ENCODE peak calls at places on chromosomes 12 and 14, in eight cellular contexts. One of them, this sample, is unnamed.

GRCh38 chr14:64244279-64244678 is 49.9 kb downstream of the ESR2 start:
- DNase-seq in HCT116: no peak
- DNase-seq in fibroblast of lung: peak; percentile 35
- DNase-seq in WERI-Rb-1: no peak
- DNase-seq in left ventricle myocardium inferior: peak; percentile 30
- DNase-seq in tibial artery: no peak
- DNase-seq in CD8-positive, alpha-beta T cell: no peak
- DNase-seq in dorsolateral prefrontal cortex: no peak
- DNase-seq in this sample: no peak

GRCh38 chr14:68794856-68795601 is 2.2 kb upstream of the ZFP36L1 start:
- DNase-seq in HCT116: no peak
- DNase-seq in fibroblast of lung: peak; percentile 96
- DNase-seq in WERI-Rb-1: no peak
- DNase-seq in left ventricle myocardium inferior: no peak
- DNase-seq in tibial artery: peak; percentile 82
- DNase-seq in CD8-positive, alpha-beta T cell: no peak
- DNase-seq in dorsolateral prefrontal cortex: no peak
- DNase-seq in this sample: peak; percentile 87

GRCh38 chr14:73789996-73790581 is 61.5 kb upstream of the PTGR2 start:
- DNase-seq in HCT116: no peak
- DNase-seq in fibroblast of lung: peak; percentile 98
- DNase-seq in WERI-Rb-1: no peak
- DNase-seq in left ventricle myocardium inferior: peak; percentile 63
- DNase-seq in tibial artery: peak; percentile 90
- DNase-seq in CD8-positive, alpha-beta T cell: no peak
- DNase-seq in dorsolateral prefrontal cortex: peak; percentile 78
- DNase-seq in this sample: peak; percentile 84

GRCh38 chr12:120529641-120530314 is 820 bp upstream of the COQ5 start:
- DNase-seq in HCT116: peak; percentile 41
- DNase-seq in fibroblast of lung: no peak
- DNase-seq in WERI-Rb-1: peak; percentile 41
- DNase-seq in left ventricle myocardium inferior: no peak
- DNase-seq in tibial artery: no peak
- DNase-seq in CD8-positive, alpha-beta T cell: no peak
- DNase-seq in dorsolateral prefrontal cortex: no peak
- DNase-seq in this sample: no peak

GRCh38 chr12:752673-753400 is 458 bp downstream of the WNK1 start:
- DNase-seq in HCT116: no peak
- DNase-seq in fibroblast of lung: peak; percentile 48
- DNase-seq in WERI-Rb-1: peak; percentile 39
- DNase-seq in left ventricle myocardium inferior: peak; percentile 57
- DNase-seq in tibial artery: peak; percentile 85
- DNase-seq in CD8-positive, alpha-beta T cell: no peak
- DNase-seq in dorsolateral prefrontal cortex: peak; percentile 47
- DNase-seq in this sample: no peak

GRCh38 chr12:71730936-71731335 is 23.7 kb upstream of the RAB21 start:
- DNase-seq in HCT116: no peak
- DNase-seq in fibroblast of lung: no peak
- DNase-seq in WERI-Rb-1: no peak
- DNase-seq in left ventricle myocardium inferior: no peak
- DNase-seq in tibial artery: no peak
- DNase-seq in CD8-positive, alpha-beta T cell: no peak
- DNase-seq in dorsolateral prefrontal cortex: no peak
- DNase-seq in this sample: no peak

GRCh38 chr12:50615534-50616296 is 110.9 kb downstream of the DIP2B start:
- DNase-seq in HCT116: no peak
- DNase-seq in fibroblast of lung: no peak
- DNase-seq in WERI-Rb-1: no peak
- DNase-seq in left ventricle myocardium inferior: no peak
- DNase-seq in tibial artery: no peak
- DNase-seq in CD8-positive, alpha-beta T cell: no peak
- DNase-seq in dorsolateral prefrontal cortex: no peak
- DNase-seq in this sample: no peak

GRCh38 chr14:96901227-96901626 is 104.0 kb downstream of the VRK1 start:
- DNase-seq in HCT116: no peak
- DNase-seq in fibroblast of lung: no peak
- DNase-seq in WERI-Rb-1: no peak
- DNase-seq in left ventricle myocardium inferior: no peak
- DNase-seq in tibial artery: no peak
- DNase-seq in CD8-positive, alpha-beta T cell: no peak
- DNase-seq in dorsolateral prefrontal cortex: no peak
- DNase-seq in this sample: no peak

GRCh38 chr12:33476058-33476457 is 36.4 kb upstream of the SYT10 start:
- DNase-seq in HCT116: no peak
- DNase-seq in fibroblast of lung: no peak
- DNase-seq in WERI-Rb-1: no peak
- DNase-seq in left ventricle myocardium inferior: no peak
- DNase-seq in tibial artery: no peak
- DNase-seq in CD8-positive, alpha-beta T cell: no peak
- DNase-seq in dorsolateral prefrontal cortex: no peak
- DNase-seq in this sample: no peak

GRCh38 chr12:56947633-56948535 is 9.5 kb downstream of the RDH16 start:
- DNase-seq in HCT116: peak; percentile 8
- DNase-seq in fibroblast of lung: no peak
- DNase-seq in WERI-Rb-1: no peak
- DNase-seq in left ventricle myocardium inferior: no peak
- DNase-seq in tibial artery: no peak
- DNase-seq in CD8-positive, alpha-beta T cell: no peak
- DNase-seq in dorsolateral prefrontal cortex: no peak
- DNase-seq in this sample: no peak

GRCh38 chr12:22287776-22288621 is 46.5 kb downstream of the ST8SIA1 start:
- DNase-seq in HCT116: no peak
- DNase-seq in fibroblast of lung: peak; percentile 47
- DNase-seq in WERI-Rb-1: no peak
- DNase-seq in left ventricle myocardium inferior: no peak
- DNase-seq in tibial artery: no peak
- DNase-seq in CD8-positive, alpha-beta T cell: no peak
- DNase-seq in dorsolateral prefrontal cortex: no peak
- DNase-seq in this sample: no peak

GRCh38 chr12:96343347-96343954 is 56.8 kb downstream of the CDK17 start:
- DNase-seq in HCT116: no peak
- DNase-seq in fibroblast of lung: no peak
- DNase-seq in WERI-Rb-1: no peak
- DNase-seq in left ventricle myocardium inferior: no peak
- DNase-seq in tibial artery: no peak
- DNase-seq in CD8-positive, alpha-beta T cell: no peak
- DNase-seq in dorsolateral prefrontal cortex: no peak
- DNase-seq in this sample: no peak

GRCh38 chr14:100774164-100774537 is 47.5 kb downstream of the DLK1 start:
- DNase-seq in HCT116: no peak
- DNase-seq in fibroblast of lung: no peak
- DNase-seq in WERI-Rb-1: no peak
- DNase-seq in left ventricle myocardium inferior: no peak
- DNase-seq in tibial artery: peak; percentile 34
- DNase-seq in CD8-positive, alpha-beta T cell: no peak
- DNase-seq in dorsolateral prefrontal cortex: no peak
- DNase-seq in this sample: no peak

GRCh38 chr12:323507-323906 is 60.9 kb upstream of the SLC6A13 start:
- DNase-seq in HCT116: no peak
- DNase-seq in fibroblast of lung: no peak
- DNase-seq in WERI-Rb-1: no peak
- DNase-seq in left ventricle myocardium inferior: no peak
- DNase-seq in tibial artery: no peak
- DNase-seq in CD8-positive, alpha-beta T cell: no peak
- DNase-seq in dorsolateral prefrontal cortex: no peak
- DNase-seq in this sample: no peak

GRCh38 chr14:81323094-81323493 is 77.0 kb downstream of the STON2 start:
- DNase-seq in HCT116: no peak
- DNase-seq in fibroblast of lung: no peak
- DNase-seq in WERI-Rb-1: no peak
- DNase-seq in left ventricle myocardium inferior: no peak
- DNase-seq in tibial artery: no peak
- DNase-seq in CD8-positive, alpha-beta T cell: no peak
- DNase-seq in dorsolateral prefrontal cortex: no peak
- DNase-seq in this sample: no peak
- H3K4me3 ChIP-seq in HCT116: no peak overlapping the region
- H3K4me3 ChIP-seq in fibroblast of lung: no peak overlapping the region
- H3K4me3 ChIP-seq in WERI-Rb-1: no peak overlapping the region
- H3K4me3 ChIP-seq in left ventricle myocardium inferior: no peak overlapping the region
- H3K4me3 ChIP-seq in tibial artery: no peak overlapping the region
- H3K4me3 ChIP-seq in CD8-positive, alpha-beta T cell: no peak overlapping the region
- H3K4me3 ChIP-seq in dorsolateral prefrontal cortex: no peak overlapping the region
- H3K4me3 ChIP-seq in this sample: no peak overlapping the region

GRCh38 chr12:113477171-113477841 is 5.6 kb upstream of the LHX5 start:
- DNase-seq in HCT116: no peak
- DNase-seq in fibroblast of lung: no peak
- DNase-seq in WERI-Rb-1: no peak
- DNase-seq in left ventricle myocardium inferior: no peak
- DNase-seq in tibial artery: no peak
- DNase-seq in CD8-positive, alpha-beta T cell: no peak
- DNase-seq in dorsolateral prefrontal cortex: no peak
- DNase-seq in this sample: no peak

GRCh38 chr12:113474635-113475436 is 3.2 kb upstream of the LHX5 start:
- DNase-seq in HCT116: no peak
- DNase-seq in fibroblast of lung: no peak
- DNase-seq in WERI-Rb-1: no peak
- DNase-seq in left ventricle myocardium inferior: no peak
- DNase-seq in tibial artery: no peak
- DNase-seq in CD8-positive, alpha-beta T cell: no peak
- DNase-seq in dorsolateral prefrontal cortex: no peak
- DNase-seq in this sample: no peak

GRCh38 chr12:113475451-113476085 is 3.9 kb upstream of the LHX5 start:
- DNase-seq in HCT116: no peak
- DNase-seq in fibroblast of lung: no peak
- DNase-seq in WERI-Rb-1: no peak
- DNase-seq in left ventricle myocardium inferior: no peak
- DNase-seq in tibial artery: no peak
- DNase-seq in CD8-positive, alpha-beta T cell: no peak
- DNase-seq in dorsolateral prefrontal cortex: no peak
- DNase-seq in this sample: no peak

GRCh38 chr12:113477842-113478215 is 6.2 kb upstream of the LHX5 start:
- DNase-seq in HCT116: no peak
- DNase-seq in fibroblast of lung: no peak
- DNase-seq in WERI-Rb-1: no peak
- DNase-seq in left ventricle myocardium inferior: no peak
- DNase-seq in tibial artery: no peak
- DNase-seq in CD8-positive, alpha-beta T cell: no peak
- DNase-seq in dorsolateral prefrontal cortex: no peak
- DNase-seq in this sample: no peak

GRCh38 chr12:113476093-113476986 is 4.7 kb upstream of the LHX5 start:
- DNase-seq in HCT116: no peak
- DNase-seq in fibroblast of lung: no peak
- DNase-seq in WERI-Rb-1: no peak
- DNase-seq in left ventricle myocardium inferior: no peak
- DNase-seq in tibial artery: no peak
- DNase-seq in CD8-positive, alpha-beta T cell: no peak
- DNase-seq in dorsolateral prefrontal cortex: no peak
- DNase-seq in this sample: no peak
- H3K27me3 ChIP-seq in HCT116: peaks cover 23% of the 10 kb centered on the region
- H3K27me3 ChIP-seq in fibroblast of lung: peaks cover 71% of the 10 kb centered on the region
- H3K27me3 ChIP-seq in WERI-Rb-1: peaks cover 72% of the 10 kb centered on the region
- H3K27me3 ChIP-seq in left ventricle myocardium inferior: peaks cover 98% of the 10 kb centered on the region
- H3K27me3 ChIP-seq in tibial artery: peaks cover 98% of the 10 kb centered on the region
- H3K27me3 ChIP-seq in CD8-positive, alpha-beta T cell: peaks cover 30% of the 10 kb centered on the region
- H3K27me3 ChIP-seq in dorsolateral prefrontal cortex: peaks cover 91% of the 10 kb centered on the region
- H3K27me3 ChIP-seq in this sample: peaks cover 81% of the 10 kb centered on the region

GRCh38 chr12:110936367-110937103 is 16.2 kb upstream of the MYL2 start:
- DNase-seq in HCT116: no peak
- DNase-seq in fibroblast of lung: no peak
- DNase-seq in WERI-Rb-1: no peak
- DNase-seq in left ventricle myocardium inferior: no peak
- DNase-seq in tibial artery: no peak
- DNase-seq in CD8-positive, alpha-beta T cell: no peak
- DNase-seq in dorsolateral prefrontal cortex: no peak
- DNase-seq in this sample: no peak
- H3K4me3 ChIP-seq in HCT116: peak overlapping the region; percentile 41
- H3K4me3 ChIP-seq in fibroblast of lung: no peak overlapping the region
- H3K4me3 ChIP-seq in WERI-Rb-1: no peak overlapping the region
- H3K4me3 ChIP-seq in left ventricle myocardium inferior: peak overlapping the region; percentile 45
- H3K4me3 ChIP-seq in tibial artery: no peak overlapping the region
- H3K4me3 ChIP-seq in CD8-positive, alpha-beta T cell: no peak overlapping the region
- H3K4me3 ChIP-seq in dorsolateral prefrontal cortex: no peak overlapping the region
- H3K4me3 ChIP-seq in this sample: no peak overlapping the region

GRCh38 chr14:105478624-105479305 is 4.1 kb downstream of the CRIP2 start:
- DNase-seq in HCT116: no peak
- DNase-seq in fibroblast of lung: no peak
- DNase-seq in WERI-Rb-1: no peak
- DNase-seq in left ventricle myocardium inferior: no peak
- DNase-seq in tibial artery: peak; percentile 67
- DNase-seq in CD8-positive, alpha-beta T cell: no peak
- DNase-seq in dorsolateral prefrontal cortex: no peak
- DNase-seq in this sample: no peak

GRCh38 chr14:105475916-105476845 is 1.6 kb downstream of the CRIP2 start:
- DNase-seq in HCT116: no peak
- DNase-seq in fibroblast of lung: peak; percentile 40
- DNase-seq in WERI-Rb-1: no peak
- DNase-seq in left ventricle myocardium inferior: peak; percentile 75
- DNase-seq in tibial artery: peak; percentile 93
- DNase-seq in CD8-positive, alpha-beta T cell: no peak
- DNase-seq in dorsolateral prefrontal cortex: peak; percentile 79
- DNase-seq in this sample: no peak

GRCh38 chr14:105476937-105477658 is 2.5 kb downstream of the CRIP2 start:
- DNase-seq in HCT116: no peak
- DNase-seq in fibroblast of lung: no peak
- DNase-seq in WERI-Rb-1: no peak
- DNase-seq in left ventricle myocardium inferior: peak; percentile 30
- DNase-seq in tibial artery: no peak
- DNase-seq in CD8-positive, alpha-beta T cell: no peak
- DNase-seq in dorsolateral prefrontal cortex: no peak
- DNase-seq in this sample: no peak

GRCh38 chr14:105479438-105480164 is 5.0 kb downstream of the CRIP2 start:
- DNase-seq in HCT116: no peak
- DNase-seq in fibroblast of lung: no peak
- DNase-seq in WERI-Rb-1: no peak
- DNase-seq in left ventricle myocardium inferior: no peak
- DNase-seq in tibial artery: peak; percentile 75
- DNase-seq in CD8-positive, alpha-beta T cell: no peak
- DNase-seq in dorsolateral prefrontal cortex: peak; percentile 41
- DNase-seq in this sample: no peak

DNA sequence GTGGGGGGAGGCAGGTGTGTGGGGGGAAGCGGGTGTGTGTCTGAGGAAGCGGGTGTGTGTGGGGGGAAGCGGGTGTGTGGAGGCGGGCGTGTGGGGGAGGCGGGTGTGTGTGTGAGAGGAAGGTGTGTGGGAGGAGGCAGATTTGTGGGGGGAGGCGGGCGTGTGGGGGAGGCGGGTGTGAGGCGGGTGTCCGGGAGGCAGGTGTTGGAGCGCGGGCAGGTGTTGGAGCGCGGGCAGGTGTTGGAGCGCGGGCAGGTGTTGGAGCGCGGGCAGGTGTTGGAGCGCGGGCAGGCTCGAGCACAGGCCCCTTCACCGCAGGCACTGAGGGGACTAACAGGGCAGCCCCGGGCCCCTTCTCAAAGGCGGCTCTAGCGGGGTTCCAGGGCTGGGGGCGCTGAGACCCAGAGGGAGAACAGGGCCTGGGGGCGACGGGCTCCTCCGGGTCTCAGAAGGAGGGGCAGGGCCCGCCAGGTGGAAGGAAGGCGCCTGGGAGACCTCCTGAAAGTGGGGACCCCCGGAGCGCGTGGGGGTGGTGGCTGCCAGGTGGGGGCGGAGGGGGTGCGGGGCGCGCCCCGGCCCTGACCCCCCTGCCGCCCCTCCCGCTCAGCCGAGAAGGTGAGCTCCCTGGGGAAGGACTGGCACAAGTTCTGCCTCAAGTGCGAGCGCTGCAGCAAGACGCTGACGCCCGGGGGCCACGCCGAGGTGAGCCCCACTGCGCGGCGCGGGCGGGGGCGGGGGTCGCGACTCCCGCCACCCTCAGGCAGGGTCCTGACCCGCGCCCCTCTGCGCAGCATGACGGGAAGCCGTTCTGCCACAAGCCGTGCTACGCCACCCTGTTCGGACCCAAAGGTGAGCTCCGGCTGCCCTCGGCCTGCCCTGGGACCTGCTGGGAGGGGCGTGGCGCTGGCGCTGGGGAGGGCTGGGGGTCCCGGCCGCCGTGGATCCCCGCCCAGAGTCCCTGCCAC is 3.3 kb downstream of the CRIP2 start:
- DNase-seq in HCT116: no peak
- DNase-seq in fibroblast of lung: no peak
- DNase-seq in WERI-Rb-1: no peak
- DNase-seq in left ventricle myocardium inferior: peak; percentile 22
- DNase-seq in tibial artery: peak; percentile 66
- DNase-seq in CD8-positive, alpha-beta T cell: peak; percentile 61
- DNase-seq in dorsolateral prefrontal cortex: no peak
- DNase-seq in this sample: no peak
- H3K27me3 ChIP-seq in HCT116: no peaks in the 10 kb centered on the region
- H3K27me3 ChIP-seq in fibroblast of lung: no peaks in the 10 kb centered on the region
- H3K27me3 ChIP-seq in WERI-Rb-1: no peaks in the 10 kb centered on the region
- H3K27me3 ChIP-seq in left ventricle myocardium inferior: no peaks in the 10 kb centered on the region
- H3K27me3 ChIP-seq in tibial artery: no peaks in the 10 kb centered on the region
- H3K27me3 ChIP-seq in CD8-positive, alpha-beta T cell: no peaks in the 10 kb centered on the region
- H3K27me3 ChIP-seq in dorsolateral prefrontal cortex: no peaks in the 10 kb centered on the region
- H3K27me3 ChIP-seq in this sample: no peaks in the 10 kb centered on the region